ENCODE peak calls at places on chromosomes 6 and 20, in four cellular contexts. W is K562, Z is SK-N-SH, A is GM12878. S is an unnamed sample.

GRCh38 chr6:170210651-170211403 is 80.1 kb downstream of the DLL1 start:
- DNase-seq in W (no peak), Z (peak), A (no peak), S (no peak)

GRCh38 chr6:44079672-44080071 is 47.6 kb downstream of the MRPL14 start:
- DNase-seq in W (no peak), Z (no peak), A (no peak), S (no peak)

GRCh38 chr20:1373614-1374013 is 19.2 kb downstream of the FKBP1A start:
- DNase-seq in W (no peak), Z (no peak), A (no peak), S (no peak)

GRCh38 chr6:134593442-134593841 is 275.5 kb upstream of the SGK1 start:
- DNase-seq in W (no peak), Z (no peak), A (no peak), S (no peak)

GRCh38 chr6:150880336-150880735 is 14.8 kb downstream of the MTHFD1L start:
- DNase-seq in W (no peak), Z (no peak), A (no peak), S (no peak)

GRCh38 chr20:50193851-50194830 is 3.5 kb downstream of the CEBPB start:
- DNase-seq in W (no peak), Z (no peak), A (no peak), S (no peak)

GRCh38 chr6:152372945-152373344 is 264.2 kb downstream of the SYNE1 start:
- DNase-seq in W (no peak), Z (no peak), A (no peak), S (no peak)

GRCh38 chr20:47278907-47279348 is 77.6 kb downstream of the ZMYND8 start:
- DNase-seq in W (peak), Z (no peak), A (no peak), S (no peak)

GRCh38 chr6:4902363-4902762 is 101.5 kb downstream of the RPP40 start:
- DNase-seq in W (no peak), Z (no peak), A (no peak), S (no peak)

GRCh38 chr6:149984778-149985177 is 21.0 kb downstream of the ULBP1 start:
- DNase-seq in W (no peak), Z (no peak), A (no peak), S (no peak)

GRCh38 chr20:16803965-16804792 is 56.0 kb downstream of the OTOR start:
- DNase-seq in W (peak), Z (peak), A (no peak), S (peak)

GRCh38 chr6:16725145-16725864 is 36.0 kb downstream of the ATXN1 start:
- DNase-seq in W (no peak), Z (no peak), A (no peak), S (no peak)

GRCh38 chr6:10890151-10890550 is 3.3 kb downstream of the SYCP2L start:
- DNase-seq in W (no peak), Z (no peak), A (no peak), S (no peak)

GRCh38 chr20:62123450-62124118 is 1.3 kb downstream of the LSM14B start:
- DNase-seq in W (no peak), Z (no peak), A (no peak), S (no peak)

GRCh38 chr20:24953204-24953565 is 4.1 kb downstream of the CST7 start:
- DNase-seq in W (no peak), Z (no peak), A (no peak), S (no peak)

GRCh38 chr6:149248688-149249369 is 68.7 kb upstream of the TAB2 start:
- DNase-seq in W (peak), Z (no peak), A (no peak), S (no peak)

GRCh38 chr6:170049641-170050491 is 241.0 kb downstream of the DLL1 start:
- DNase-seq in W (no peak), Z (peak), A (no peak), S (no peak)

GRCh38 chr6:151695181-151695580 is 112.3 kb upstream of the ESR1 start:
- DNase-seq in W (no peak), Z (no peak), A (no peak), S (no peak)

GRCh38 chr6:134056046-134056445 is 3.6 kb upstream of the SLC2A12 start:
- DNase-seq in W (no peak), Z (no peak), A (no peak), S (no peak)

GRCh38 chr6:89611666-89612065 is 26.9 kb downstream of the LYRM2 start:
- DNase-seq in W (no peak), Z (no peak), A (no peak), S (no peak)

GRCh38 chr20:11581271-11581670 is 336.4 kb upstream of the BTBD3 start:
- DNase-seq in W (no peak), Z (no peak), A (no peak), S (peak)

GRCh38 chr20:10619427-10619826 is 54.4 kb downstream of the JAG1 start:
- DNase-seq in W (no peak), Z (no peak), A (no peak), S (no peak)

GRCh38 chr6:46453756-46454316 is 37.4 kb downstream of the RCAN2 start:
- DNase-seq in W (no peak), Z (no peak), A (no peak), S (no peak)

GRCh38 chr6:87122477-87122876 is 27.6 kb upstream of the CGA start:
- DNase-seq in W (no peak), Z (no peak), A (no peak), S (peak)

GRCh38 chr6:44630125-44631028 is 242.9 kb downstream of the CDC5L start:
- DNase-seq in W (peak), Z (peak), A (no peak), S (peak)

GRCh38 chr6:169240591-169241390 is 12.9 kb downstream of the THBS2 start:
- DNase-seq in W (no peak), Z (no peak), A (no peak), S (no peak)

GRCh38 chr20:60727425-60727824 is 524.6 kb upstream of the CDH4 start:
- DNase-seq in W (no peak), Z (no peak), A (no peak), S (no peak)

GRCh38 chr6:118283759-118284158 is 264.3 kb upstream of the PLN start:
- DNase-seq in W (peak), Z (peak), A (no peak), S (peak)
- TF ChIP-seq USF1 in W (no peak), Z (no peak), A (no peak), S (no peak)

GRCh38 chr20:57005146-57005933 is 261.1 kb downstream of the BMP7 start:
- DNase-seq in W (no peak), Z (no peak), A (no peak), S (no peak)

GRCh38 chr20:57004416-57004815 is 262.0 kb downstream of the BMP7 start:
- DNase-seq in W (no peak), Z (no peak), A (no peak), S (no peak)

GRCh38 chr20:57008217-57008616 is 258.2 kb downstream of the BMP7 start:
- DNase-seq in W (no peak), Z (no peak), A (no peak), S (no peak)

GRCh38 chr20:57007171-57007540 is 259.3 kb downstream of the BMP7 start:
- DNase-seq in W (no peak), Z (no peak), A (peak), S (no peak)

DNA sequence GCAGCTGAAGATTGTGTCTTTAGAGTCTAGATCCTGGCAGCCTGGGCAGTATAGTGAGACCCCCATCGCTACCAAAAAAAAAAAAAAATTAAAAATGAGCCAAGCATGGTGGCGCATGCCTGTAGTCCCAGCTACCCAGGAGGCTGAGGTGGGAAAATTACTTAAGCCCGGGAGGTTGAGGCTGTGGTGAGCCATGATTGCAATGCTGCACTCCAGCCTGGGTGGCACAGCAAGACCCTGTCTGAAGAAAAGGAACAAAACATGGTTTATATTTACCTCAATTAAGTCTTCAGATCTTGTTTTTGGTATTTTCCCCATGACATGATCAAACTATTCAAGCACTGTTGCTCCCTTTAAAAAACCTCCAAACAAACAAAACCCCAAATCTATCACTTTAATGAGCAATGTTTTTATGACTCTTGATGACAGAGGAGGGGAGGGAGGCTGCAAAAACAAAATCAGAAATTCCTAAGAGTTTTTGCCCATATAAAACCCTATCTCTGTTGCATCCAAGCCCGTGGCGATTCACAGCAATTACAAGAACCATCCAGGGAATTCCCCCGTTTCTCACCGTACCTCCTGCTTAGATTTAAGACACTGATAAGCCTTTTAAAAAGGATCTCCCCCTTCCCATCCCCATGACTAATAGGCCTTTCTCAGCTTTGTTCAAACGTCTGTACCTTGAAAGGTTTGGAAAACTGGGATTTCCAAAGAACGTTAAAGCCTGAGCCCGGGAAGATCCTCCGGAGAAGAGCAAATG is 259.9 kb downstream of the BMP7 start:
- DNase-seq in W (no peak), Z (no peak), A (peak), S (no peak)
- TF ChIP-seq USF1 in W (no peak), Z (no peak), A (no peak), S (no peak)

GRCh38 chr6:14664616-14665315 is 547.2 kb downstream of the CD83 start:
- DNase-seq in W (no peak), Z (peak), A (no peak), S (no peak)
- TF ChIP-seq USF1 in W (no peak), Z (no peak), A (no peak), S (no peak)

GRCh38 chr6:27470023-27470422 is 2.9 kb downstream of the ZNF184 start:
- DNase-seq in W (no peak), Z (no peak), A (no peak), S (no peak)

GRCh38 chr6:27471365-27472115 is 1.4 kb downstream of the ZNF184 start:
- DNase-seq in W (no peak), Z (no peak), A (no peak), S (no peak)

GRCh38 chr6:27472617-27473400 is at the start of gene ZNF184:
- DNase-seq in W (peak), Z (peak), A (peak), S (peak)

GRCh38 chr6:27474172-27474465 is 1.2 kb upstream of the ZNF184 start:
- DNase-seq in W (peak), Z (no peak), A (no peak), S (no peak)

DNA sequence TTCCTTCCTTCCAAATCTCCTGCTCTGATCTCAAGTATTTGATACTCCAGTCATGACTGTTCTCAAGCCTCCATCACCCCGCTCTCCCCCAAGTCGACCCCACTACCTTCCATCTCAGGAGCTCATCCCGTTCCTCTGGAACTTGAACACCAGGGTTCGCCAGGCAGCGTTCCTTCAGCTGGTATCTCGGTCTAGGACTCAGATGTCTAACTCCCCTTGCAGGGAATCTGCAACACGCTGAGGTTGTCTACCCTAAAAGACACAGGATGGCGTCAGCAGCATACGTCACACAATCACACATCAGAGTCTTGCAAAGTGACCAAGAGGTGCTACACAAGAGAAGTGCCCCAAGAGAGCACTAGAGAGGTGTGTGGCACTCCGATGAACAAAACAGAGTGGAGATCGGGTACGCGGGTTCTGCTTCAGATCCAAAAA is 706 bp downstream of the ZNF184 start:
- DNase-seq in W (peak), Z (peak), A (peak), S (peak)
- TF ChIP-seq USF1 in W (no peak), Z (no peak), A (no peak), S (no peak)

GRCh38 chr6:33933101-33933500 is 129.3 kb upstream of the MLN start:
- DNase-seq in W (no peak), Z (no peak), A (no peak), S (no peak)

GRCh38 chr6:33935439-33936080 is 131.8 kb upstream of the MLN start:
- DNase-seq in W (no peak), Z (peak), A (no peak), S (no peak)

GRCh38 chr6:33934726-33935270 is 131.0 kb upstream of the MLN start:
- DNase-seq in W (no peak), Z (no peak), A (no peak), S (no peak)

GRCh38 chr6:33931799-33932198 is 128.0 kb upstream of the MLN start:
- DNase-seq in W (no peak), Z (no peak), A (no peak), S (no peak)

DNA sequence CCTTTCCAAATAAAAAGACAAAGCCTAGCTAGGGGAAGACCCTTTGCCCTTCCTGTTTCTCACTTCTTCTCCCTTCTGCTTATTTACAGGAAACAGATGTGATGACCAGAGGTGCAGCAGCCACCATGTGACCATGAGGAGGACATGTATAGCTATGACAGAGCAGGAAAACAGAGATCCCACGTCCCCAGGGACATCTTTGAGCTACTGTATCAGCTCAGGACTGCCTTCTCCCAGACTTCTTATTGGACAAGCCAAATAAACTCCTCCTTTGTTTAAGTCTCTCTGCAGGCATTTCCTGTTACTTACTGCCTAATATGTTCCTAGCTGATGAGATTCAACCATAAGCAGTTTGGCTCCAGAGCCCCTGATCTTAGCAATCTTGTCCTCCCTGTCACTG is 133.1 kb upstream of the MLN start:
- DNase-seq in W (no peak), Z (no peak), A (no peak), S (no peak)
- TF ChIP-seq USF1 in W (no peak), Z (no peak), A (no peak), S (no peak)

GRCh38 chr6:167302796-167303195 is 11.7 kb downstream of the UNC93A start:
- DNase-seq in W (no peak), Z (no peak), A (no peak), S (no peak)
- TF ChIP-seq USF1 in W (no peak), Z (no peak), A (no peak), S (no peak)

GRCh38 chr6:21953831-21954801 is 342.7 kb downstream of the PRL start:
- DNase-seq in W (peak), Z (peak), A (no peak), S (peak)
- TF ChIP-seq USF1 in W (no peak), Z (no peak), A (no peak), S (no peak)

S was measured in WTC11.